ENCODE peak calls at places on chromosome 13, in five cellular contexts. H is tibial nerve, G is suprapubic skin, Y is K562, M is ovary. V is an unnamed sample. For H3K27me3 and H3K9me3, the result is how much of the 10 kb centered on the place peaks cover.

GRCh38 chr13:63540042-63540441 is 2124.4 kb upstream of the PCDH20 start:
- DNase-seq in H (no peak), G (no peak), Y (no peak), M (no peak), V (no peak)

GRCh38 chr13:113860579-113861432 is 3.1 kb downstream of the GAS6 start:
- DNase-seq in H (no peak), G (peak), Y (peak), M (peak), V (no peak)

GRCh38 chr13:113660066-113660465 is 2.1 kb upstream of the ATP4B start:
- DNase-seq in H (no peak), G (no peak), Y (no peak), M (no peak), V (peak)

GRCh38 chr13:45310341-45311138 is 30.4 kb downstream of the TPT1 start:
- DNase-seq in H (no peak), G (no peak), Y (no peak), M (no peak), V (no peak)

GRCh38 chr13:42574435-42575311 is 721 bp downstream of the TNFSF11 start:
- DNase-seq in H (no peak), G (no peak), Y (no peak), M (no peak), V (no peak)

GRCh38 chr13:30376426-30377311 is 45.6 kb upstream of the UBE2L5 start:
- DNase-seq in H (no peak), G (no peak), Y (no peak), M (no peak), V (no peak)

GRCh38 chr13:27924529-27925141 is 4.8 kb downstream of the PDX1 start:
- DNase-seq in H (no peak), G (no peak), Y (no peak), M (no peak), V (no peak)

GRCh38 chr13:29621401-29621800 is 25.9 kb upstream of the SLC7A1 start:
- DNase-seq in H (no peak), G (no peak), Y (no peak), M (no peak), V (no peak)

DNA sequence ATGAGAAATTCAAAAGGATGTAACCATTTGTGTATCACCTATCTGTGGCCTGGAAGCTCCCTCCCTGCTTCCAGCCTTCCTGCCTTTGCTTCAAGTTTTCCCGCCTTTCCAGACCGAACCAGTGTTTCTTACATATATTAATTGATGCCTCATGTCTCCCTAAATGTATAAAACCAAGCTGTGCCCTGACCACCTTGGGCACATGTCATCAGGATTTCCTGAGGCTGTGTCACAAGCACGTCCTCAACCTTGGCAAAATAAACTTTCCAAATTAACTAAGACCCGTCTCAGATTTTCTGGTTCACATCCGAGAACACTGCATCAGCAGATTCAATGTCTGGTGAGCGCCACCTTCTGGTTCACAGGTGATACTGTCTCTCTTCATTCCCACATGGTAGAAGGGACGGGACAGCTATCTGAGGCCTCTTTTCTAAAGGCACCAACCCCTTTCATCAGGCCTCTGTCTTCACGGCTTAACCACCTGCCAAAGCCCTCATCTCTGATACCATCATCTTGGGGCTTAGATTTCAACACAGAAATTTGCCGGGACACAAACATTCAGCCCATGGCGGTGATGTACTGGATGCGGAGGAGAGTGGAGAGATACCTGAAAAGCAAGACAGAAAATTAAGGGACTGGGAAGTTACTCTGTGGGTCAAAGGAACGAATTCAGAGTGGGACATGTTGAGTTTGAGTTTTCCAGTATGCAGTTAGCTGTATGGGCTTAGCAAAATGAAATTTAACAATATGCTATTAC is 58.7 kb upstream of the PABPC3 start:
- DNase-seq in H (peak), G (no peak), Y (peak), M (no peak), V (no peak)
- H3K27me3 ChIP-seq in H (under half), G (under half), Y (under half), M (under half), V (under half)

GRCh38 chr13:111855016-111855590 is 211.8 kb upstream of the SOX1 start:
- DNase-seq in H (no peak), G (no peak), Y (no peak), M (no peak), V (no peak)
- H3K9me3 ChIP-seq in H (under half), G (under half), Y (under half), M (under half), V (under half)

GRCh38 chr13:59475911-59476310 is 687.8 kb downstream of the DIAPH3 start:
- DNase-seq in H (no peak), G (no peak), Y (no peak), M (no peak), V (no peak)

GRCh38 chr13:59476376-59476775 is 687.4 kb downstream of the DIAPH3 start:
- DNase-seq in H (no peak), G (no peak), Y (no peak), M (no peak), V (peak)

GRCh38 chr13:59468396-59468795 is 695.3 kb downstream of the DIAPH3 start:
- DNase-seq in H (no peak), G (no peak), Y (peak), M (no peak), V (no peak)

GRCh38 chr13:59477011-59477410 is 686.7 kb downstream of the DIAPH3 start:
- DNase-seq in H (no peak), G (no peak), Y (peak), M (no peak), V (no peak)

DNA sequence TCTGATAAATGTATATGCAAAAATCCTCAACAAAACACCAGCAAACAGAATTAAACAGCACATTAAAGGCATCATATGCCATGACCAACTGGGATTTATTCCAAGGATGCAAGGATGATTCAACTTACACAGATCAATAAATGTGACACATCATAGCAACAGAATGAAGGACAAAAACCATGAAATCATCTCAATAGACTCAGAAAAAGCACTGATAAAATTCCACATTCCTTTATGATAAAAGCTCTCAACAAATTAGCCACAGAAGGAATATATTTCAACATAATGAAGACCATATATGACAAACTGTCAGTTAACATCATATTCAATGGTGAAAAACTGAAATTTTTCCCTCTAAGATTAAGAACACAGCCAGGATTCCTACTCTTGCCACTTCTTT is 691.6 kb downstream of the DIAPH3 start:
- DNase-seq in H (no peak), G (no peak), Y (no peak), M (no peak), V (no peak)
- TF ChIP-seq EP300 in H (no peak), G (no peak), Y (no peak), M (no peak), V (no peak)

GRCh38 chr13:112097770-112098169 is 30.8 kb downstream of the SOX1 start:
- DNase-seq in H (no peak), G (no peak), Y (no peak), M (no peak), V (no peak)

GRCh38 chr13:112096959-112097358 is 30.0 kb downstream of the SOX1 start:
- DNase-seq in H (no peak), G (no peak), Y (no peak), M (no peak), V (no peak)

GRCh38 chr13:112092453-112092852 is 25.5 kb downstream of the SOX1 start:
- DNase-seq in H (no peak), G (no peak), Y (no peak), M (no peak), V (no peak)

GRCh38 chr13:112098699-112099098 is 31.8 kb downstream of the SOX1 start:
- DNase-seq in H (no peak), G (no peak), Y (no peak), M (no peak), V (no peak)

DNA sequence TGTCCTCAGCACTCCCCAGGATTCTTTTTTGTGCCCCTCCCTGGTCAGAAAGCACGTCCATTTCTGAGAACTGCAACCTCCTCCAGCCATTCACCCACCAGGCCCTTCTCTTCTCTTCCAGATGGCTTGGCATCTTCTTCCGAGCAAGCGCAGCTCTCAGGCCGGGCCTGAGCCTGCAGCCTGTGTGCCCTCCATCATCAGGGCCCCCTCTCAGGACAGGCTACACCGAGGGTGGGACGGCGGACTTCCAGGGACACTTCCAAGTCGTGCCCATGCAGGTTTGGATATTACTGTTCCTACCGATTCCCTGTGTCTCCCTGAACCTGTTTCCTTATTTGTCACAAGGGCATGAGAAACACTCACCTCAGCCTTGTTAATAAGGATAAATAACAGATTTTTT is 28.4 kb downstream of the SOX1 start:
- DNase-seq in H (no peak), G (no peak), Y (no peak), M (no peak), V (peak)
- H3K27me3 ChIP-seq in H (under half), G (under half), Y (under half), M (under half), V (under half)

DNA sequence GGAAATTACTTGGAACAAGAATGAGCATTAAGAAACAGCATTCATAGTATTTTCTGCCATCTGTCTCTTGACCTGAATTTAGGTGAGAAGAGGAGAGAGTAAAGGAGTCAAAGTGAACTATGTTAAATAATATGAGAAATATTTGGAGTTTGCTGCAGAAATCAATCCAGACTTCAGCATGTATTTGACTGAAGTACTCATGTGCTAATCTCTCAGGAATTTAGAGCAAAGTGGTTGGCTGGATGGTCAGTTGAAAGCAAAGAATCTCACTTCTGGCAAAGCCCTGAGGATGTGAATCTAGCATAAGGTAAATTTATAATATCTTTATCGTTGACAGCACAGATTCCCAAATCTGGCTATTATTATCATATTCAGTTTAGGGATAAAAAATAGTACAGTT is 394.3 kb downstream of the PCDH17 start:
- DNase-seq in H (no peak), G (no peak), Y (no peak), M (no peak), V (no peak)
- H3K9me3 ChIP-seq in H (under half), G (under half), Y (under half), M (under half), V (under half)

GRCh38 chr13:80577285-80577684 is 236.4 kb upstream of the SPRY2 start:
- DNase-seq in H (no peak), G (no peak), Y (no peak), M (no peak), V (no peak)

GRCh38 chr13:80572867-80573266 is 231.9 kb upstream of the SPRY2 start:
- DNase-seq in H (no peak), G (no peak), Y (no peak), M (no peak), V (no peak)

GRCh38 chr13:80572308-80572676 is 231.4 kb upstream of the SPRY2 start:
- DNase-seq in H (no peak), G (no peak), Y (no peak), M (no peak), V (no peak)

GRCh38 chr13:80574113-80574512 is 233.2 kb upstream of the SPRY2 start:
- DNase-seq in H (no peak), G (no peak), Y (no peak), M (no peak), V (no peak)

DNA sequence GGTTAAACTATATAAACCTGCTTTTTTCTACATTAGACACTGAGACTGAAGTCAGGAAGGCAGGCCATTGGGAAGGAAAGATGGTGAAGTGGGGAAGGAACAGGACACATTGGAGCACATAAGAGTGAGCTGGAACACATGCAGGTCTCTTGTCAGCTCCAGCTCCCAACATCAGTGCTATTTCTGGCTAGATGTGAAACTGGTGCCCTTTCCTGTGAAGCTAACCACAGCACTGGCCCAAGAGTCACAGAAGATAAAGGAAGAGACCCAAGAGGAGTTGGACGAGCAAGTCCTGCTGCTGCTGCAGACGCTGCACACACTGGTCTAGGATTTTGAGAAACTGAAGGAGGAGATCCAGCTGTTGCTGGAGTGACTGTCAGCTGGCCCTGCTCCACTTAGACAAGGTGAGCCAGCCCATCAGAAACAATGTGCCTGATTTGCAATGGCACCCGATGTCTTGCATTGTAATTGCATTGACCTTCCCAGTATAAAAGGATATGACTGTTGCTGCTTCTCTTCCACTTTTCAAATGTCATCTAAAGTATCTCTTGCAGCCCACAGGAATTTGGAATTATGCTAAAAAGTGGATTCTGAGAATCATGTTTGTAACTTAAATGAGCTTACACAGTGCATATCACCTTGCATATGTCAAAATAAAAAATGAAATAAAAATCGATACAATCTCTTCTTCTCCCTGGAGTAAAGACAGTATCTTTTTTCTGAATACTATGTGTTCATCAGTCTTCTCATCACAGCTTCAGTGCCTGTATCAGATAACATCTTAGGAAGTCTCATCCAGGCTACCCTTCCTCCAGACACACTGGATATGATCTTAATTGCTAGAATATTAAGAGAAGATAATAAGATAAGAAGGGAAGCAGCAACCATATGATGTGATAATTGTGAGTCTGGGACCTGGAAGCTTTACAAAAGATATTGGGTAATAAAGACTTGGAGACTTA is 230.7 kb upstream of the SPRY2 start:
- DNase-seq in H (no peak), G (no peak), Y (no peak), M (no peak), V (no peak)
- TF ChIP-seq EP300 in H (no peak), G (no peak), Y (no peak), M (no peak), V (no peak)

GRCh38 chr13:50125556-50126377 is 110.5 kb downstream of the KCNRG start:
- DNase-seq in H (peak), G (peak), Y (peak), M (peak), V (peak)
- H3K27me3 ChIP-seq in H (under half), G (under half), Y (under half), M (under half), V (under half)